ENCODE peak calls at places on chromosomes 7 and 10, in nine cellular contexts. U is osteocyte; K is testis; D is epithelial cell of esophagus; Q is coronary artery; F is fibroblast of mammary gland; M is CD4-positive, alpha-beta T cell; R is RWPE1; L is choroid plexus epithelial cell. A is an unnamed sample.
A peak's percentile ranks its signal among the peaks of the same experiment; 100 is the strongest.

GRCh38 chr7:29987083-29987482 is 2.5 kb downstream of the SCRN1 start:
- DNase-seq in U (no peak), K (no peak), D (peak; percentile 49), Q (no peak), F (peak; percentile 68), M (no peak), R (no peak), L (peak; percentile 44), A (peak; percentile 71)

GRCh38 chr10:1664565-1664964 is 72.8 kb downstream of the ADARB2 start:
- DNase-seq in U (no peak), K (no peak), D (no peak), Q (no peak), F (no peak), M (no peak), R (no peak), L (no peak), A (no peak)

GRCh38 chr10:11685787-11686218 is 56.4 kb upstream of the ECHDC3 start:
- DNase-seq in U (no peak), K (peak; percentile 74), D (peak; percentile 88), Q (no peak), F (peak; percentile 23), M (peak; percentile 73), R (peak; percentile 41), L (peak; percentile 52), A (peak; percentile 43)

GRCh38 chr10:132681858-132682755 is 103.8 kb downstream of the NKX6-2 start:
- DNase-seq in U (peak; percentile 73), K (peak; percentile 14), D (no peak), Q (peak; percentile 53), F (no peak), M (no peak), R (no peak), L (no peak), A (no peak)

GRCh38 chr10:35607475-35608316 is 2.6 kb downstream of the GJD4 start:
- DNase-seq in U (no peak), K (peak; percentile 17), D (peak; percentile 21), Q (no peak), F (no peak), M (no peak), R (no peak), L (peak; percentile 31), A (peak; percentile 61)

GRCh38 chr10:130207205-130207604 is 71.0 kb downstream of the GLRX3 start:
- DNase-seq in U (no peak), K (no peak), D (no peak), Q (no peak), F (no peak), M (no peak), R (no peak), L (no peak), A (no peak)

GRCh38 chr7:123828805-123829204 is 16.2 kb upstream of the HYAL4 start:
- DNase-seq in U (no peak), K (no peak), D (no peak), Q (no peak), F (no peak), M (no peak), R (no peak), L (no peak), A (no peak)

GRCh38 chr7:80923211-80923612 is 4.4 kb upstream of the SEMA3C start:
- DNase-seq in U (no peak), K (no peak), D (peak; percentile 39), Q (no peak), F (no peak), M (no peak), R (no peak), L (no peak), A (no peak)

GRCh38 chr10:48296699-48297098 is 9.8 kb upstream of the MAPK8 start:
- DNase-seq in U (no peak), K (no peak), D (no peak), Q (no peak), F (no peak), M (no peak), R (no peak), L (no peak), A (no peak)

GRCh38 chr10:17851611-17852010 is 42.5 kb downstream of the MRC1 start:
- DNase-seq in U (no peak), K (peak; percentile 29), D (no peak), Q (no peak), F (no peak), M (no peak), R (no peak), L (no peak), A (peak; percentile 6)

GRCh38 chr7:26369519-26370385 is 78.1 kb downstream of the SNX10 start:
- DNase-seq in U (no peak), K (peak; percentile 60), D (peak; percentile 52), Q (no peak), F (peak; percentile 46), M (no peak), R (peak; percentile 63), L (peak; percentile 66), A (peak; percentile 82)

GRCh38 chr7:90988996-90989765 is 275.1 kb upstream of the FZD1 start:
- DNase-seq in U (no peak), K (no peak), D (no peak), Q (no peak), F (no peak), M (no peak), R (no peak), L (no peak), A (no peak)

GRCh38 chr7:42235734-42236133 is 1.3 kb downstream of the GLI3 start:
- DNase-seq in U (no peak), K (no peak), D (peak; percentile 28), Q (no peak), F (no peak), M (no peak), R (peak; percentile 13), L (no peak), A (no peak)

GRCh38 chr7:138822867-138823535 is 25.0 kb upstream of the ATP6V0A4 start:
- DNase-seq in U (no peak), K (no peak), D (no peak), Q (no peak), F (no peak), M (no peak), R (no peak), L (no peak), A (no peak)

GRCh38 chr10:86387221-86387794 is 20.7 kb upstream of the GRID1 start:
- DNase-seq in U (peak; percentile 36), K (no peak), D (no peak), Q (peak; percentile 49), F (no peak), M (no peak), R (no peak), L (no peak), A (no peak)

GRCh38 chr7:31175672-31176071 is 123.6 kb downstream of the ADCYAP1R1 start:
- DNase-seq in U (no peak), K (no peak), D (no peak), Q (no peak), F (no peak), M (no peak), R (peak; percentile 10), L (no peak), A (peak; percentile 8)
- TF ChIP-seq CTCF in U (no peak), K (no peak), D (peak; percentile 13), Q (no peak), F (no peak), M (no peak), R (peak; percentile 6), L (no peak), A (peak; percentile 38)

GRCh38 chr7:101871351-101871750 is 53.9 kb downstream of the CUX1 start:
- DNase-seq in U (no peak), K (no peak), D (no peak), Q (no peak), F (no peak), M (no peak), R (no peak), L (no peak), A (no peak)

GRCh38 chr7:101868191-101868950 is 50.9 kb downstream of the CUX1 start:
- DNase-seq in U (no peak), K (no peak), D (no peak), Q (no peak), F (no peak), M (no peak), R (no peak), L (no peak), A (no peak)

GRCh38 chr7:101869026-101869900 is 51.8 kb downstream of the CUX1 start:
- DNase-seq in U (no peak), K (no peak), D (no peak), Q (no peak), F (no peak), M (no peak), R (no peak), L (peak; percentile 34), A (no peak)

GRCh38 chr7:101869901-101870290 is 52.5 kb downstream of the CUX1 start:
- DNase-seq in U (no peak), K (no peak), D (no peak), Q (no peak), F (no peak), M (no peak), R (no peak), L (no peak), A (no peak)

DNA sequence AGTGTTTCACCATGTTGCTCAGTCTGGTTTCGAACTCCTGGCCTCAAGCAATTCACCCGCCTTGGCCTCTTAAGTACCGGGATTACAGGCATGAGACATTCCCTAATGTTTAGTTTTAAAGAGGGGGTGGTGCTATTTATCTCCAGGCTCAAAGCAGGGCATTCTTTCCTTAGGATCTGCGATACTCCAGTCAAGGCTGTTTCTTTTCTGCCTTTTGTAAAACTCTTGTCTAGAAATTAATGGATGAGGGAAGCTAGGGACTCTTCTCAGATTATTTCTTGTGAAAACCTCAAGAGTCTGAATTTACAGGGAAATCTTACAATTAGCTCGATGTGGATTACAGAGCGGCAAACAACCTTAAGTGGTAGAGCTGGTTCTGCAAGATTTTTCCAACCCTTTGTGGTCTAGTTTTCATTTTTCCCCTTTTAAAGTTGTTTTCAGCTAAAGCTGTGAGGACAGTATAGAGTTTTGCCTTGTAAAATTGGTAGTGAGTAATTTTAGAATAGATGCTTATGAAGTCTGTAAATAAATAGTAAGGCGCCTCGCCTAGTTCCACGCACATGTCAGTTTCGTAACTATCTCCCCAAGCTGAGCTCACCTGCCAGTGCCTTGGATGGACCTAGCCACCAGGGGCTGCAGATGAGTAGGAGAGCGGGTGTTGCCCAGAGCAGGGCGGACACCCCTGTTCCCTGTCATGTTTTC is 53.1 kb downstream of the CUX1 start:
- DNase-seq in U (no peak), K (no peak), D (peak; percentile 89), Q (no peak), F (no peak), M (no peak), R (peak; percentile 67), L (no peak), A (peak; percentile 89)
- TF ChIP-seq CTCF in U (no peak), K (no peak), D (peak; percentile 78), Q (no peak), F (no peak), M (no peak), R (peak; percentile 43), L (no peak), A (peak; percentile 65)

GRCh38 chr7:81934596-81935301 is 164.9 kb upstream of the HGF start:
- DNase-seq in U (no peak), K (no peak), D (no peak), Q (no peak), F (no peak), M (no peak), R (no peak), L (no peak), A (no peak)
- TF ChIP-seq CTCF in U (no peak), K (no peak), D (no peak), Q (no peak), F (no peak), M (no peak), R (no peak), L (no peak), A (no peak)

DNA sequence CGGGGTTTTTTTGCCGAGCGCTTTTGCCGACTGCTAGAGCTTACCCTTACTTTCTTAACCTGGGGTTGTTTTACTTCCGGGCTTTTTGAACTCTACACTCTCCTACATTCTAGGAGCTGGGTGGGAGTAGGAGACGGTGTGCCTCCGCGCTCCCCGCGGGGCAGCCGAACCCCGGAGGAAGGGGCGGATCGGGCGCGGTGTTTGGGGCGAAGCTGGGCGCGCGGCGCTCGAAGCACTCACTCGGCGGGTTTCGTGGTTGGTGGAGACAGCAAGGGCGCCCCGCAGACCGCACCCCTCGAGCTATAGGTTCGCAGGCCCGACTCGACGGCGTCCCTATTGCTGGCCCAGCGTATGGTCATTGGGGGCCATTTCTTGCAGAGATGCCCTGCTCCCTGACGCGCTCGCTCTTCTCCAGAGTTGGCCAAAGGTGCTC is 245 bp downstream of the ZNF518A start:
- DNase-seq in U (peak; percentile 91), K (no peak), D (peak; percentile 90), Q (peak; percentile 84), F (no peak), M (no peak), R (peak; percentile 78), L (peak; percentile 89), A (peak; percentile 7)
- TF ChIP-seq CTCF in U (no peak), K (no peak), D (no peak), Q (no peak), F (no peak), M (no peak), R (no peak), L (peak; percentile 26), A (no peak)

A was measured in PC-3.